ENCODE peak calls at places on chromosomes 1 and 21, in six cellular contexts. One of them, this sample, is unnamed.
A peak's percentile ranks its signal among the peaks of the same experiment; 100 is the strongest.

GRCh38 chr1:107877092-107877491 is 87.9 kb downstream of the VAV3 start:
- DNase-seq in Peyer's patch: no peak
- DNase-seq in tibial artery: no peak
- DNase-seq in right cardiac atrium: no peak
- DNase-seq in left ventricle myocardium inferior: no peak
- DNase-seq in hepatocyte: no peak
- DNase-seq in this sample: no peak

GRCh38 chr1:204227996-204228785 is 14.4 kb upstream of the GOLT1A start:
- DNase-seq in Peyer's patch: no peak
- DNase-seq in tibial artery: no peak
- DNase-seq in right cardiac atrium: no peak
- DNase-seq in left ventricle myocardium inferior: no peak
- DNase-seq in hepatocyte: no peak
- DNase-seq in this sample: no peak

GRCh38 chr1:90458023-90458422 is 259.1 kb downstream of the BARHL2 start:
- DNase-seq in Peyer's patch: no peak
- DNase-seq in tibial artery: no peak
- DNase-seq in right cardiac atrium: no peak
- DNase-seq in left ventricle myocardium inferior: no peak
- DNase-seq in hepatocyte: no peak
- DNase-seq in this sample: no peak

GRCh38 chr1:38183094-38183493 is 136.5 kb upstream of the POU3F1 start:
- DNase-seq in Peyer's patch: no peak
- DNase-seq in tibial artery: no peak
- DNase-seq in right cardiac atrium: no peak
- DNase-seq in left ventricle myocardium inferior: no peak
- DNase-seq in hepatocyte: no peak
- DNase-seq in this sample: no peak

GRCh38 chr1:176987016-176987415 is 177.5 kb downstream of the ASTN1 start:
- DNase-seq in Peyer's patch: no peak
- DNase-seq in tibial artery: no peak
- DNase-seq in right cardiac atrium: no peak
- DNase-seq in left ventricle myocardium inferior: no peak
- DNase-seq in hepatocyte: no peak
- DNase-seq in this sample: no peak

GRCh38 chr1:22342734-22343191 is 108.9 kb upstream of the ZBTB40 start:
- DNase-seq in Peyer's patch: no peak
- DNase-seq in tibial artery: no peak
- DNase-seq in right cardiac atrium: no peak
- DNase-seq in left ventricle myocardium inferior: no peak
- DNase-seq in hepatocyte: no peak
- DNase-seq in this sample: no peak

GRCh38 chr1:161505892-161506173 is 576 bp downstream of the FCGR2A start:
- DNase-seq in Peyer's patch: no peak
- DNase-seq in tibial artery: no peak
- DNase-seq in right cardiac atrium: no peak
- DNase-seq in left ventricle myocardium inferior: no peak
- DNase-seq in hepatocyte: no peak
- DNase-seq in this sample: no peak

GRCh38 chr1:15618685-15619525 is 1.6 kb downstream of the DDI2 start:
- DNase-seq in Peyer's patch: no peak
- DNase-seq in tibial artery: no peak
- DNase-seq in right cardiac atrium: no peak
- DNase-seq in left ventricle myocardium inferior: no peak
- DNase-seq in hepatocyte: peak; percentile 64
- DNase-seq in this sample: no peak

GRCh38 chr1:2126331-2127180 is 68.0 kb downstream of the FAAP20 start:
- DNase-seq in Peyer's patch: no peak
- DNase-seq in tibial artery: no peak
- DNase-seq in right cardiac atrium: peak; percentile 51
- DNase-seq in left ventricle myocardium inferior: peak; percentile 13
- DNase-seq in hepatocyte: no peak
- DNase-seq in this sample: no peak

GRCh38 chr1:160489513-160490261 is 33.4 kb downstream of the SLAMF6 start:
- DNase-seq in Peyer's patch: no peak
- DNase-seq in tibial artery: no peak
- DNase-seq in right cardiac atrium: no peak
- DNase-seq in left ventricle myocardium inferior: no peak
- DNase-seq in hepatocyte: no peak
- DNase-seq in this sample: no peak

GRCh38 chr1:90710579-90711536 is 6.2 kb downstream of the BARHL2 start:
- DNase-seq in Peyer's patch: no peak
- DNase-seq in tibial artery: no peak
- DNase-seq in right cardiac atrium: no peak
- DNase-seq in left ventricle myocardium inferior: no peak
- DNase-seq in hepatocyte: no peak
- DNase-seq in this sample: no peak

GRCh38 chr21:35527358-35527757 is 478.3 kb upstream of the RUNX1 start:
- DNase-seq in Peyer's patch: no peak
- DNase-seq in tibial artery: no peak
- DNase-seq in right cardiac atrium: no peak
- DNase-seq in left ventricle myocardium inferior: no peak
- DNase-seq in hepatocyte: no peak
- DNase-seq in this sample: no peak

GRCh38 chr1:182875889-182876288 is 36.7 kb downstream of the DHX9 start:
- DNase-seq in Peyer's patch: no peak
- DNase-seq in tibial artery: no peak
- DNase-seq in right cardiac atrium: no peak
- DNase-seq in left ventricle myocardium inferior: no peak
- DNase-seq in hepatocyte: no peak
- DNase-seq in this sample: no peak

GRCh38 chr1:23273450-23274133 is 56.3 kb upstream of the HTR1D start:
- DNase-seq in Peyer's patch: no peak
- DNase-seq in tibial artery: no peak
- DNase-seq in right cardiac atrium: no peak
- DNase-seq in left ventricle myocardium inferior: no peak
- DNase-seq in hepatocyte: peak; percentile 60
- DNase-seq in this sample: no peak

GRCh38 chr1:63122051-63122450 is 200.3 kb upstream of the FOXD3 start:
- DNase-seq in Peyer's patch: no peak
- DNase-seq in tibial artery: no peak
- DNase-seq in right cardiac atrium: no peak
- DNase-seq in left ventricle myocardium inferior: no peak
- DNase-seq in hepatocyte: no peak
- DNase-seq in this sample: no peak

GRCh38 chr21:26655466-26655865 is 82.4 kb upstream of the CYYR1 start:
- DNase-seq in Peyer's patch: no peak
- DNase-seq in tibial artery: no peak
- DNase-seq in right cardiac atrium: no peak
- DNase-seq in left ventricle myocardium inferior: no peak
- DNase-seq in hepatocyte: no peak
- DNase-seq in this sample: no peak

GRCh38 chr1:82318921-82319320 is 518.2 kb downstream of the ADGRL2 start:
- DNase-seq in Peyer's patch: no peak
- DNase-seq in tibial artery: no peak
- DNase-seq in right cardiac atrium: no peak
- DNase-seq in left ventricle myocardium inferior: no peak
- DNase-seq in hepatocyte: no peak
- DNase-seq in this sample: no peak

GRCh38 chr21:38916214-38916964 is 110.7 kb downstream of the ETS2 start:
- DNase-seq in Peyer's patch: peak; percentile 1
- DNase-seq in tibial artery: no peak
- DNase-seq in right cardiac atrium: no peak
- DNase-seq in left ventricle myocardium inferior: no peak
- DNase-seq in hepatocyte: no peak
- DNase-seq in this sample: no peak

GRCh38 chr1:233328661-233329498 is 1.4 kb downstream of the MAP3K21 start:
- DNase-seq in Peyer's patch: peak; percentile 53
- DNase-seq in tibial artery: no peak
- DNase-seq in right cardiac atrium: no peak
- DNase-seq in left ventricle myocardium inferior: no peak
- DNase-seq in hepatocyte: no peak
- DNase-seq in this sample: peak; percentile 2

GRCh38 chr1:54360165-54361005 is 45.8 kb downstream of the SSBP3 start:
- DNase-seq in Peyer's patch: no peak
- DNase-seq in tibial artery: no peak
- DNase-seq in right cardiac atrium: no peak
- DNase-seq in left ventricle myocardium inferior: no peak
- DNase-seq in hepatocyte: no peak
- DNase-seq in this sample: no peak

GRCh38 chr1:205563927-205564441 is 59.5 kb downstream of the CDK18 start:
- DNase-seq in Peyer's patch: peak; percentile 48
- DNase-seq in tibial artery: no peak
- DNase-seq in right cardiac atrium: no peak
- DNase-seq in left ventricle myocardium inferior: no peak
- DNase-seq in hepatocyte: no peak
- DNase-seq in this sample: no peak

GRCh38 chr1:208136459-208137143 is 107.6 kb downstream of the PLXNA2 start:
- DNase-seq in Peyer's patch: no peak
- DNase-seq in tibial artery: no peak
- DNase-seq in right cardiac atrium: no peak
- DNase-seq in left ventricle myocardium inferior: no peak
- DNase-seq in hepatocyte: no peak
- DNase-seq in this sample: no peak

GRCh38 chr1:16073490-16074104 is at the start of gene FAM131C:
- DNase-seq in Peyer's patch: no peak
- DNase-seq in tibial artery: no peak
- DNase-seq in right cardiac atrium: peak; percentile 67
- DNase-seq in left ventricle myocardium inferior: no peak
- DNase-seq in hepatocyte: peak; percentile 78
- DNase-seq in this sample: peak; percentile 59

GRCh38 chr1:200644021-200644420 is 23.5 kb upstream of the KIF14 start:
- DNase-seq in Peyer's patch: no peak
- DNase-seq in tibial artery: no peak
- DNase-seq in right cardiac atrium: no peak
- DNase-seq in left ventricle myocardium inferior: no peak
- DNase-seq in hepatocyte: no peak
- DNase-seq in this sample: no peak

GRCh38 chr1:200641175-200641489 is 20.6 kb upstream of the KIF14 start:
- DNase-seq in Peyer's patch: no peak
- DNase-seq in tibial artery: no peak
- DNase-seq in right cardiac atrium: no peak
- DNase-seq in left ventricle myocardium inferior: no peak
- DNase-seq in hepatocyte: no peak
- DNase-seq in this sample: no peak

GRCh38 chr1:200646515-200646914 is 23.2 kb downstream of the DDX59 start:
- DNase-seq in Peyer's patch: no peak
- DNase-seq in tibial artery: no peak
- DNase-seq in right cardiac atrium: no peak
- DNase-seq in left ventricle myocardium inferior: no peak
- DNase-seq in hepatocyte: no peak
- DNase-seq in this sample: no peak

GRCh38 chr1:200640373-200641174 is 20.0 kb upstream of the KIF14 start:
- DNase-seq in Peyer's patch: no peak
- DNase-seq in tibial artery: no peak
- DNase-seq in right cardiac atrium: no peak
- DNase-seq in left ventricle myocardium inferior: no peak
- DNase-seq in hepatocyte: no peak
- DNase-seq in this sample: no peak

GRCh38 chr1:200642481-200642880 is 21.9 kb upstream of the KIF14 start:
- DNase-seq in Peyer's patch: no peak
- DNase-seq in tibial artery: no peak
- DNase-seq in right cardiac atrium: no peak
- DNase-seq in left ventricle myocardium inferior: no peak
- DNase-seq in hepatocyte: no peak
- DNase-seq in this sample: no peak
- H3K4me1 ChIP-seq in Peyer's patch: no peaks in the 10 kb centered on the region
- H3K4me1 ChIP-seq in tibial artery: no peaks in the 10 kb centered on the region
- H3K4me1 ChIP-seq in right cardiac atrium: no peaks in the 10 kb centered on the region
- H3K4me1 ChIP-seq in left ventricle myocardium inferior: peaks cover 7% of the 10 kb centered on the region
- H3K4me1 ChIP-seq in hepatocyte: peaks cover 3% of the 10 kb centered on the region
- H3K4me1 ChIP-seq in this sample: no peaks in the 10 kb centered on the region

DNA sequence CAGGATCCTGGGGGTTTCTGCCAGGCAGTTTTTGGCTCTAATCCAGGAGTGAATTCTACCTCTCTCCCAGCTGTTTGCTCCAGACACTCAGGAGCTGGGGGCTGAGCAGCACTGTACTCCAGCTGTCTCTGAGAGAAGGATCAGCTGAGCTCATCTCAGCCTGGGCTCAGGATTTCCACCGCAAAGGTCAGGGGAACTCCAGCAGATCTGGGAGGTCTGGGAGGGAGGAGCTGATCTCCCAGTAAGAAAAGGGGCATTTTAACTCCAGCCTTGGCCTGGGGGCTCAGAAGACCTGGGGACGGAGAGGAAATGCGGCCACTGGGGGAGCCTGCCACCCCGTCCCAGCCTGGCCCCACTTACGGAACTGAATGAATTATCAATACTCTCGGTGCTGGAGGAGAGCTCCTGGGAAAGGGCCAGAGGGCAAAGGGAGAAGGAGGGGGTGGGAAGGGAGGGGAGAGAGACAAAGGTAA is 17.3 kb downstream of the PI4KB start:
- DNase-seq in Peyer's patch: no peak
- DNase-seq in tibial artery: no peak
- DNase-seq in right cardiac atrium: no peak
- DNase-seq in left ventricle myocardium inferior: peak; percentile 35
- DNase-seq in hepatocyte: peak; percentile 59
- DNase-seq in this sample: no peak
- H3K4me1 ChIP-seq in Peyer's patch: no peaks in the 10 kb centered on the region
- H3K4me1 ChIP-seq in tibial artery: peaks cover 36% of the 10 kb centered on the region
- H3K4me1 ChIP-seq in right cardiac atrium: peaks cover 33% of the 10 kb centered on the region
- H3K4me1 ChIP-seq in left ventricle myocardium inferior: peaks cover 64% of the 10 kb centered on the region
- H3K4me1 ChIP-seq in hepatocyte: peaks cover 53% of the 10 kb centered on the region
- H3K4me1 ChIP-seq in this sample: peaks cover 4% of the 10 kb centered on the region

GRCh38 chr1:32255072-32256071 is 4.3 kb downstream of the LCK start:
- DNase-seq in Peyer's patch: peak; percentile 67
- DNase-seq in tibial artery: no peak
- DNase-seq in right cardiac atrium: no peak
- DNase-seq in left ventricle myocardium inferior: no peak
- DNase-seq in hepatocyte: no peak
- DNase-seq in this sample: no peak
- H3K4me1 ChIP-seq in Peyer's patch: peaks cover 24% of the 10 kb centered on the region
- H3K4me1 ChIP-seq in tibial artery: no peaks in the 10 kb centered on the region
- H3K4me1 ChIP-seq in right cardiac atrium: peaks cover 2% of the 10 kb centered on the region
- H3K4me1 ChIP-seq in left ventricle myocardium inferior: peaks cover 28% of the 10 kb centered on the region
- H3K4me1 ChIP-seq in hepatocyte: no peaks in the 10 kb centered on the region
- H3K4me1 ChIP-seq in this sample: peaks cover 41% of the 10 kb centered on the region

GRCh38 chr1:31932491-31933316 is 5.5 kb downstream of the PTP4A2 start:
- DNase-seq in Peyer's patch: no peak
- DNase-seq in tibial artery: no peak
- DNase-seq in right cardiac atrium: no peak
- DNase-seq in left ventricle myocardium inferior: no peak
- DNase-seq in hepatocyte: peak; percentile 26
- DNase-seq in this sample: no peak
- H3K4me1 ChIP-seq in Peyer's patch: peaks cover 9% of the 10 kb centered on the region
- H3K4me1 ChIP-seq in tibial artery: peaks cover 88% of the 10 kb centered on the region
- H3K4me1 ChIP-seq in right cardiac atrium: peaks cover 10% of the 10 kb centered on the region
- H3K4me1 ChIP-seq in left ventricle myocardium inferior: peaks cover 96% of the 10 kb centered on the region
- H3K4me1 ChIP-seq in hepatocyte: peaks cover 62% of the 10 kb centered on the region
- H3K4me1 ChIP-seq in this sample: peaks cover 70% of the 10 kb centered on the region

DNA sequence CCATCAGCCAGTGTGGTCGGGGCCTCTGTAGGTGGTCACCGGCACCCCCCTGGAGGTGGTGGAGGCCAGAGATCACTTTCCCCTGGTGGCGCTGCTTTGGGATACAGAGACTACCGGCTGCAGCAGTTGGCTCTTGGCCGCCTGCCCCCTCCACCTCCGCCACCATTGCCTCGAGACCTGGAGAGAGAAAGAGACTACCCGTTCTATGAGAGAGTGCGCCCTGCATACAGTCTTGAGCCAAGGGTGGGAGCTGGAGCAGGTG is 961 bp downstream of the RBM15 start:
- DNase-seq in Peyer's patch: peak; percentile 60
- DNase-seq in tibial artery: no peak
- DNase-seq in right cardiac atrium: no peak
- DNase-seq in left ventricle myocardium inferior: no peak
- DNase-seq in hepatocyte: no peak
- DNase-seq in this sample: no peak
- H3K4me1 ChIP-seq in Peyer's patch: peaks cover 18% of the 10 kb centered on the region
- H3K4me1 ChIP-seq in tibial artery: peaks cover 61% of the 10 kb centered on the region
- H3K4me1 ChIP-seq in right cardiac atrium: peaks cover 14% of the 10 kb centered on the region
- H3K4me1 ChIP-seq in left ventricle myocardium inferior: peaks cover 87% of the 10 kb centered on the region
- H3K4me1 ChIP-seq in hepatocyte: peaks cover 33% of the 10 kb centered on the region
- H3K4me1 ChIP-seq in this sample: peaks cover 45% of the 10 kb centered on the region

GRCh38 chr1:110668523-110668922 is 6.2 kb downstream of the KCNA3 start:
- DNase-seq in Peyer's patch: no peak
- DNase-seq in tibial artery: no peak
- DNase-seq in right cardiac atrium: no peak
- DNase-seq in left ventricle myocardium inferior: no peak
- DNase-seq in hepatocyte: no peak
- DNase-seq in this sample: peak; percentile 39
- H3K4me1 ChIP-seq in Peyer's patch: no peaks in the 10 kb centered on the region
- H3K4me1 ChIP-seq in tibial artery: no peaks in the 10 kb centered on the region
- H3K4me1 ChIP-seq in right cardiac atrium: peaks cover 4% of the 10 kb centered on the region
- H3K4me1 ChIP-seq in left ventricle myocardium inferior: no peaks in the 10 kb centered on the region
- H3K4me1 ChIP-seq in hepatocyte: no peaks in the 10 kb centered on the region
- H3K4me1 ChIP-seq in this sample: peaks cover 25% of the 10 kb centered on the region